ENCODE peak calls at places on chromosomes 16 and 17, in six cellular contexts. K is fibroblast of pulmonary artery; G is stimulated activated CD8-positive, alpha-beta memory T cell treated with anti-CD3 and anti-CD28 coated beads, Interleukin-4, amount 100 ng/mL, for 1 hour; P is NCI-H1417; U is MV-4-11; T is cardiac muscle cell. W is an unnamed sample.
A peak's percentile ranks its signal among the peaks of the same experiment; 100 is the strongest.

GRCh38 chr16:12089492-12090161 is 113.1 kb downstream of the SNX29 start:
- DNase-seq in U (peak; percentile 82), T (peak; percentile 69), P (no peak), G (no peak), K (peak; percentile 76), W (no peak)

GRCh38 chr17:73550561-73550960 is 93.7 kb downstream of the SDK2 start:
- DNase-seq in P (peak; percentile 23), U (no peak), T (no peak), G (no peak), K (no peak), W (no peak)

GRCh38 chr17:74815671-74816370 is 39.7 kb upstream of the NAT9 start:
- DNase-seq in G (no peak), P (no peak), K (no peak), U (no peak), T (peak; percentile 47), W (no peak)

GRCh38 chr17:3982113-3982512 is 17.9 kb upstream of the ATP2A3 start:
- DNase-seq in P (no peak), T (no peak), U (no peak), K (no peak), G (no peak), W (no peak)

GRCh38 chr17:48960834-48961515 is 7.4 kb downstream of the GIP start:
- DNase-seq in T (no peak), K (no peak), G (no peak), P (peak; percentile 6), U (no peak), W (no peak)

GRCh38 chr17:39357978-39358377 is 43.4 kb downstream of the FBXL20 start:
- DNase-seq in U (no peak), G (no peak), K (no peak), P (no peak), T (no peak), W (no peak)

GRCh38 chr17:51154176-51154575 is 817 bp downstream of the NME1 start:
- DNase-seq in G (no peak), K (no peak), P (no peak), U (no peak), T (no peak), W (no peak)

GRCh38 chr17:62966426-62967110 is 533 bp downstream of the TANC2 start:
- DNase-seq in U (no peak), K (peak; percentile 44), T (peak; percentile 65), G (peak; percentile 38), P (peak; percentile 59), W (no peak)

GRCh38 chr16:88928405-88929375 is 48.3 kb downstream of the CBFA2T3 start:
- DNase-seq in P (peak; percentile 81), U (no peak), G (no peak), K (no peak), T (no peak), W (no peak)

GRCh38 chr16:10576390-10577304 is 3.8 kb downstream of the EMP2 start:
- DNase-seq in T (peak; percentile 26), K (no peak), P (no peak), U (no peak), G (no peak), W (no peak)

GRCh38 chr16:11141409-11142260 is 114.4 kb downstream of the SOCS1 start:
- DNase-seq in U (no peak), P (no peak), K (no peak), T (no peak), G (no peak), W (no peak)

GRCh38 chr16:79150128-79150527 is 450.4 kb downstream of the MAF start:
- DNase-seq in U (no peak), K (no peak), P (no peak), T (no peak), G (no peak), W (no peak)

GRCh38 chr17:81665205-81666091 is 957 bp downstream of the OXLD1 start:
- DNase-seq in P (peak; percentile 61), U (no peak), K (peak; percentile 18), G (no peak), T (no peak), W (no peak)

GRCh38 chr17:49101054-49101534 is 31.5 kb upstream of the B4GALNT2 start:
- DNase-seq in K (peak; percentile 59), P (peak; percentile 54), T (no peak), U (no peak), G (no peak), W (no peak)

GRCh38 chr17:8740486-8740885 is 4.2 kb downstream of the CCDC42 start:
- DNase-seq in P (no peak), T (peak; percentile 17), G (no peak), U (no peak), K (no peak), W (no peak)

GRCh38 chr16:23104032-23104955 is 45.0 kb downstream of the USP31 start:
- DNase-seq in T (no peak), G (no peak), P (no peak), K (no peak), U (no peak), W (no peak)

GRCh38 chr17:32496348-32497078 is 9.7 kb downstream of the CDK5R1 start:
- DNase-seq in P (no peak), K (peak; percentile 38), G (no peak), T (peak; percentile 57), U (peak; percentile 59), W (no peak)